ENCODE peak calls at places on chromosomes 1 and 21, in nine cellular contexts. Y is A549; Q is prostate gland; U is neural progenitor cell; X is brain microvascular endothelial cell; M is CD8-positive, alpha-beta T cell; V is Karpas-422; A is stomach; S is GM23338. F is an unnamed sample.

GRCh38 chr1:109786531-109787021 is 22.9 kb upstream of the EPS8L3 start:
- DNase-seq in X (no peak), Y (peak; percentile 89), U (no peak), S (no peak), V (no peak), A (peak; percentile 25), M (no peak), Q (no peak), F (peak; percentile 64)

GRCh38 chr1:45508295-45509151 is 8.4 kb downstream of the MMACHC start:
- DNase-seq in V (peak; percentile 67), Q (no peak), U (no peak), Y (peak; percentile 62), S (peak; percentile 43), A (no peak), M (no peak), X (no peak), F (no peak)

GRCh38 chr1:204462229-204462561 is 32.4 kb downstream of the PIK3C2B start:
- DNase-seq in S (no peak), A (no peak), V (no peak), X (no peak), Q (no peak), M (no peak), Y (no peak), U (no peak), F (no peak)

GRCh38 chr21:25837545-25838263 is 102.9 kb downstream of the GABPA start:
- DNase-seq in M (no peak), V (no peak), A (no peak), U (no peak), Y (no peak), S (no peak), Q (no peak), X (peak; percentile 62), F (no peak)

GRCh38 chr1:232223309-232223708 is 406.6 kb downstream of the SIPA1L2 start:
- DNase-seq in S (no peak), M (no peak), A (no peak), Y (no peak), X (no peak), Q (no peak), U (no peak), V (no peak), F (no peak)

GRCh38 chr21:42250422-42251403 is 31.8 kb downstream of the ABCG1 start:
- DNase-seq in U (no peak), X (no peak), A (no peak), Y (no peak), V (no peak), M (no peak), Q (no peak), S (no peak), F (no peak)

GRCh38 chr1:245051349-245052221 is 103.2 kb upstream of the KIF26B start:
- DNase-seq in Q (no peak), A (peak; percentile 35), M (no peak), S (peak; percentile 66), X (no peak), V (no peak), U (no peak), Y (no peak), F (no peak)

GRCh38 chr21:28459193-28459592 is 533.5 kb downstream of the LTN1 start:
- DNase-seq in M (no peak), A (no peak), U (no peak), Q (no peak), S (no peak), V (no peak), Y (no peak), X (no peak), F (no peak)

GRCh38 chr1:153597206-153597605 is 15.7 kb downstream of the S100A16 start:
- DNase-seq in A (no peak), X (peak; percentile 55), S (no peak), M (no peak), V (no peak), Y (peak; percentile 44), U (no peak), Q (no peak), F (no peak)

GRCh38 chr21:41836166-41837015 is 42.8 kb downstream of the PRDM15 start:
- DNase-seq in Q (no peak), U (no peak), X (no peak), A (no peak), Y (no peak), V (no peak), M (no peak), S (no peak), F (no peak)

GRCh38 chr21:42929969-42930368 is 4.5 kb upstream of the ERVH48-1 start:
- DNase-seq in X (no peak), S (no peak), Q (no peak), Y (no peak), M (no peak), U (no peak), V (no peak), A (no peak), F (no peak)

GRCh38 chr1:113422315-113423068 is 32.2 kb downstream of the MAGI3 start:
- DNase-seq in S (no peak), Y (no peak), A (no peak), M (no peak), Q (no peak), U (no peak), X (no peak), V (no peak), F (no peak)

GRCh38 chr1:206081811-206082210 is 28.8 kb downstream of the RHEX start:
- DNase-seq in M (no peak), V (no peak), U (no peak), A (peak; percentile 31), X (no peak), Y (no peak), S (no peak), Q (no peak), F (no peak)

GRCh38 chr1:3423245-3423829 is 31.1 kb upstream of the ARHGEF16 start:
- DNase-seq in X (no peak), V (no peak), M (no peak), A (peak; percentile 95), Y (no peak), S (no peak), U (no peak), Q (no peak), F (peak; percentile 92)

GRCh38 chr1:32266926-32267645 is 16.0 kb downstream of the LCK start:
- DNase-seq in Q (no peak), U (no peak), A (no peak), X (peak; percentile 45), V (no peak), M (no peak), Y (no peak), S (no peak), F (no peak)

GRCh38 chr1:9326596-9326995 is 33.9 kb downstream of the SPSB1 start:
- DNase-seq in X (peak; percentile 24), A (no peak), S (no peak), Q (no peak), Y (no peak), M (no peak), V (no peak), U (peak; percentile 22), F (peak; percentile 84)

GRCh38 chr1:70896224-70896623 is 151.4 kb downstream of the PTGER3 start:
- DNase-seq in V (peak; percentile 42), X (no peak), S (peak; percentile 28), M (no peak), Q (no peak), U (peak; percentile 9), A (no peak), Y (no peak), F (no peak)

GRCh38 chr1:18452550-18452949 is 28.2 kb upstream of the KLHDC7A start:
- DNase-seq in M (no peak), X (peak; percentile 9), V (peak; percentile 83), Q (no peak), Y (peak; percentile 21), A (no peak), S (peak; percentile 58), U (peak; percentile 45), F (no peak)

GRCh38 chr1:111406325-111406768 is 21.2 kb downstream of the OVGP1 start:
- DNase-seq in M (peak; percentile 32), V (peak; percentile 63), X (no peak), Q (peak; percentile 91), A (peak; percentile 82), Y (no peak), S (peak; percentile 17), U (no peak), F (no peak)

GRCh38 chr1:151721788-151722510 is 627 bp downstream of the RIIAD1 start:
- DNase-seq in X (no peak), A (no peak), U (no peak), M (no peak), Q (no peak), S (peak; percentile 55), V (no peak), Y (no peak), F (no peak)
- H3K4me3 ChIP-seq in X (peak overlapping the region; percentile 47), A (peak overlapping the region; percentile 54), U (peak overlapping the region; percentile 63), M (peak overlapping the region; percentile 67), Q (peak overlapping the region; percentile 19), S (peak overlapping the region; percentile 87), V (peak overlapping the region; percentile 74), Y (peak overlapping the region; percentile 42), F (peak overlapping the region; percentile 72)

GRCh38 chr21:39685991-39686390 is 59.0 kb upstream of the IGSF5 start:
- DNase-seq in M (no peak), U (no peak), Q (no peak), A (no peak), V (no peak), S (no peak), Y (no peak), X (no peak), F (no peak)
- H3K27ac ChIP-seq in M (no peak overlapping the region), U (no peak overlapping the region), Q (no peak overlapping the region), A (no peak overlapping the region), V (no peak overlapping the region), S (no peak overlapping the region), Y (no peak overlapping the region), X (no peak overlapping the region), F (no peak overlapping the region)

GRCh38 chr1:167509587-167509986 is 8.7 kb downstream of the CD247 start:
- DNase-seq in Y (no peak), U (no peak), S (no peak), M (no peak), X (no peak), V (no peak), Q (no peak), A (no peak), F (no peak)

GRCh38 chr1:167512262-167512661 is 6.1 kb downstream of the CD247 start:
- DNase-seq in X (no peak), Y (no peak), V (no peak), U (no peak), M (no peak), Q (no peak), S (no peak), A (no peak), F (no peak)

GRCh38 chr1:167511374-167511986 is 6.8 kb downstream of the CD247 start:
- DNase-seq in Q (no peak), A (no peak), M (no peak), Y (no peak), S (no peak), V (no peak), X (no peak), U (no peak), F (no peak)

GRCh38 chr1:167510880-167511279 is 7.4 kb downstream of the CD247 start:
- DNase-seq in X (no peak), V (no peak), Y (no peak), U (no peak), S (no peak), Q (no peak), M (no peak), A (no peak), F (no peak)

GRCh38 chr1:167510244-167510643 is 8.1 kb downstream of the CD247 start:
- DNase-seq in U (no peak), Q (no peak), S (no peak), M (no peak), A (no peak), X (no peak), V (no peak), Y (no peak), F (no peak)
- H3K4me3 ChIP-seq in U (no peak overlapping the region), Q (no peak overlapping the region), S (no peak overlapping the region), M (no peak overlapping the region), A (no peak overlapping the region), X (no peak overlapping the region), V (no peak overlapping the region), Y (no peak overlapping the region), F (no peak overlapping the region)

GRCh38 chr21:14991957-14992356 is 72.8 kb downstream of the NRIP1 start:
- DNase-seq in A (no peak), M (no peak), U (no peak), Q (no peak), S (no peak), X (peak; percentile 40), Y (no peak), V (no peak), F (no peak)
- H3K27ac ChIP-seq in A (no peak overlapping the region), M (no peak overlapping the region), U (no peak overlapping the region), Q (no peak overlapping the region), S (no peak overlapping the region), X (peak overlapping the region; percentile 7), Y (peak overlapping the region; percentile 30), V (no peak overlapping the region), F (no peak overlapping the region)